ENCODE peak calls at places on chromosomes 3 and 15, in eight cellular contexts. One of them, this sample, is unnamed.

GRCh38 chr15:83320404-83320803 is 35.9 kb upstream of the BNC1 start:
- DNase-seq in ELR: peak; percentile 66
- DNase-seq in left lung: no peak
- DNase-seq in G401: no peak
- DNase-seq in heart right ventricle: no peak
- DNase-seq in Peyer's patch: no peak
- DNase-seq in A549: peak; percentile 42
- DNase-seq in bronchial epithelial cell: peak; percentile 67
- DNase-seq in this sample: no peak

GRCh38 chr3:74599564-74599963 is 14.9 kb downstream of the CNTN3 start:
- DNase-seq in heart right ventricle: no peak
- DNase-seq in Peyer's patch: no peak
- DNase-seq in A549: no peak
- DNase-seq in left lung: no peak
- DNase-seq in ELR: peak; percentile 1
- DNase-seq in bronchial epithelial cell: peak; percentile 91
- DNase-seq in G401: no peak
- DNase-seq in this sample: no peak

GRCh38 chr3:45021524-45021923 is 4.6 kb upstream of the CLEC3B start:
- DNase-seq in bronchial epithelial cell: no peak
- DNase-seq in left lung: no peak
- DNase-seq in Peyer's patch: no peak
- DNase-seq in heart right ventricle: peak; percentile 73
- DNase-seq in A549: no peak
- DNase-seq in G401: no peak
- DNase-seq in ELR: no peak
- DNase-seq in this sample: no peak

GRCh38 chr15:70121656-70122297 is 24.1 kb upstream of the TLE3 start:
- DNase-seq in heart right ventricle: no peak
- DNase-seq in A549: peak; percentile 54
- DNase-seq in bronchial epithelial cell: peak; percentile 72
- DNase-seq in Peyer's patch: peak; percentile 69
- DNase-seq in left lung: no peak
- DNase-seq in ELR: peak; percentile 49
- DNase-seq in G401: no peak
- DNase-seq in this sample: no peak

GRCh38 chr15:56869573-56869972 is 48.9 kb upstream of the TCF12 start:
- DNase-seq in A549: peak; percentile 61
- DNase-seq in G401: peak; percentile 15
- DNase-seq in heart right ventricle: peak; percentile 24
- DNase-seq in ELR: peak; percentile 32
- DNase-seq in left lung: no peak
- DNase-seq in bronchial epithelial cell: peak; percentile 3
- DNase-seq in Peyer's patch: peak; percentile 63
- DNase-seq in this sample: peak; percentile 36

GRCh38 chr3:140205598-140205997 is 270.6 kb downstream of the CLSTN2 start:
- DNase-seq in Peyer's patch: no peak
- DNase-seq in bronchial epithelial cell: no peak
- DNase-seq in A549: no peak
- DNase-seq in G401: no peak
- DNase-seq in ELR: no peak
- DNase-seq in left lung: no peak
- DNase-seq in heart right ventricle: no peak
- DNase-seq in this sample: no peak

GRCh38 chr15:71088155-71088554 is 27.1 kb upstream of the THSD4 start:
- DNase-seq in left lung: no peak
- DNase-seq in Peyer's patch: no peak
- DNase-seq in bronchial epithelial cell: no peak
- DNase-seq in A549: no peak
- DNase-seq in heart right ventricle: no peak
- DNase-seq in G401: no peak
- DNase-seq in ELR: no peak
- DNase-seq in this sample: no peak

GRCh38 chr3:62374375-62374876 is 1.1 kb upstream of the FEZF2 start:
- DNase-seq in heart right ventricle: no peak
- DNase-seq in bronchial epithelial cell: peak; percentile 9
- DNase-seq in A549: no peak
- DNase-seq in ELR: peak; percentile 30
- DNase-seq in G401: no peak
- DNase-seq in Peyer's patch: no peak
- DNase-seq in left lung: no peak
- DNase-seq in this sample: no peak

GRCh38 chr15:97915261-97915660 is 45.2 kb upstream of the ARRDC4 start:
- DNase-seq in bronchial epithelial cell: no peak
- DNase-seq in G401: no peak
- DNase-seq in left lung: no peak
- DNase-seq in A549: no peak
- DNase-seq in heart right ventricle: no peak
- DNase-seq in ELR: peak; percentile 19
- DNase-seq in Peyer's patch: no peak
- DNase-seq in this sample: no peak

GRCh38 chr15:37877851-37878577 is 56.4 kb upstream of the TMCO5A start:
- DNase-seq in heart right ventricle: no peak
- DNase-seq in A549: no peak
- DNase-seq in left lung: no peak
- DNase-seq in Peyer's patch: no peak
- DNase-seq in ELR: peak; percentile 87
- DNase-seq in G401: no peak
- DNase-seq in bronchial epithelial cell: peak; percentile 79
- DNase-seq in this sample: no peak

GRCh38 chr3:60755094-60755493 is 496.2 kb downstream of the FHIT start:
- DNase-seq in bronchial epithelial cell: peak; percentile 8
- DNase-seq in A549: peak; percentile 8
- DNase-seq in heart right ventricle: no peak
- DNase-seq in left lung: no peak
- DNase-seq in G401: no peak
- DNase-seq in Peyer's patch: no peak
- DNase-seq in ELR: no peak
- DNase-seq in this sample: peak; percentile 13

GRCh38 chr15:70521576-70522322 is 241.6 kb downstream of the UACA start:
- DNase-seq in A549: no peak
- DNase-seq in G401: no peak
- DNase-seq in heart right ventricle: no peak
- DNase-seq in left lung: peak; percentile 12
- DNase-seq in ELR: no peak
- DNase-seq in bronchial epithelial cell: no peak
- DNase-seq in Peyer's patch: peak; percentile 41
- DNase-seq in this sample: no peak

GRCh38 chr3:131786386-131786785 is 248.4 kb downstream of the CPNE4 start:
- DNase-seq in ELR: no peak
- DNase-seq in A549: no peak
- DNase-seq in bronchial epithelial cell: no peak
- DNase-seq in left lung: no peak
- DNase-seq in heart right ventricle: no peak
- DNase-seq in Peyer's patch: no peak
- DNase-seq in G401: no peak
- DNase-seq in this sample: no peak

GRCh38 chr3:39275052-39275451 is 4.8 kb downstream of the CX3CR1 start:
- DNase-seq in ELR: peak; percentile 49
- DNase-seq in bronchial epithelial cell: peak; percentile 50
- DNase-seq in heart right ventricle: no peak
- DNase-seq in G401: no peak
- DNase-seq in Peyer's patch: no peak
- DNase-seq in left lung: no peak
- DNase-seq in A549: no peak
- DNase-seq in this sample: no peak

GRCh38 chr15:87538327-87538834 is 718.2 kb downstream of the NTRK3 start:
- DNase-seq in A549: no peak
- DNase-seq in bronchial epithelial cell: no peak
- DNase-seq in heart right ventricle: no peak
- DNase-seq in left lung: no peak
- DNase-seq in G401: no peak
- DNase-seq in ELR: no peak
- DNase-seq in Peyer's patch: no peak
- DNase-seq in this sample: no peak

GRCh38 chr15:59166156-59166555 is 40.5 kb upstream of the LDHAL6B start:
- DNase-seq in Peyer's patch: peak; percentile 2
- DNase-seq in left lung: no peak
- DNase-seq in G401: no peak
- DNase-seq in A549: no peak
- DNase-seq in bronchial epithelial cell: peak; percentile 40
- DNase-seq in heart right ventricle: no peak
- DNase-seq in ELR: no peak
- DNase-seq in this sample: no peak

GRCh38 chr3:54519493-54519892 is 397.1 kb downstream of the CACNA2D3 start:
- DNase-seq in Peyer's patch: no peak
- DNase-seq in ELR: no peak
- DNase-seq in bronchial epithelial cell: no peak
- DNase-seq in A549: no peak
- DNase-seq in G401: no peak
- DNase-seq in heart right ventricle: no peak
- DNase-seq in left lung: no peak
- DNase-seq in this sample: no peak

GRCh38 chr3:101625879-101626278 is 51.1 kb downstream of the ZBTB11 start:
- DNase-seq in heart right ventricle: no peak
- DNase-seq in left lung: no peak
- DNase-seq in G401: no peak
- DNase-seq in A549: no peak
- DNase-seq in Peyer's patch: no peak
- DNase-seq in bronchial epithelial cell: no peak
- DNase-seq in ELR: no peak
- DNase-seq in this sample: no peak

GRCh38 chr3:105798381-105798934 is 70.4 kb downstream of the CBLB start:
- DNase-seq in ELR: no peak
- DNase-seq in Peyer's patch: no peak
- DNase-seq in left lung: no peak
- DNase-seq in heart right ventricle: no peak
- DNase-seq in G401: no peak
- DNase-seq in A549: no peak
- DNase-seq in bronchial epithelial cell: no peak
- DNase-seq in this sample: no peak

GRCh38 chr15:38029741-38030140 is 95.3 kb downstream of the TMCO5A start:
- DNase-seq in G401: no peak
- DNase-seq in left lung: no peak
- DNase-seq in Peyer's patch: no peak
- DNase-seq in ELR: no peak
- DNase-seq in heart right ventricle: no peak
- DNase-seq in A549: no peak
- DNase-seq in bronchial epithelial cell: no peak
- DNase-seq in this sample: no peak